ENCODE peak calls at places on chromosomes 12 and 14, in six cellular contexts. A is GM13977, U is right lobe of liver, F is tibial nerve, L is A549, Y is neural progenitor cell. N is an unnamed sample.

GRCh38 chr14:33580221-33580749 is 370.6 kb downstream of the EGLN3 start:
- DNase-seq in A (no peak), U (no peak), F (no peak), L (no peak), Y (no peak), N (no peak)

GRCh38 chr12:125311050-125311449 is 245.8 kb downstream of the AACS start:
- DNase-seq in A (no peak), U (no peak), F (no peak), L (no peak), Y (no peak), N (no peak)

GRCh38 chr12:82082476-82082875 is 275.7 kb downstream of the CCDC59 start:
- DNase-seq in A (no peak), U (no peak), F (no peak), L (no peak), Y (no peak), N (no peak)

GRCh38 chr12:122123051-122123760 is 44.6 kb downstream of the MLXIP start:
- DNase-seq in A (peak), U (peak), F (peak), L (peak), Y (peak), N (peak)

GRCh38 chr12:88896958-88897357 is 316.7 kb upstream of the KITLG start:
- DNase-seq in A (no peak), U (no peak), F (no peak), L (no peak), Y (no peak), N (no peak)

GRCh38 chr12:108826115-108826806 is 31.1 kb downstream of the SSH1 start:
- DNase-seq in A (no peak), U (no peak), F (peak), L (no peak), Y (no peak), N (peak)

GRCh38 chr12:51910691-51911090 is 3.4 kb downstream of the ACVRL1 start:
- DNase-seq in A (no peak), U (no peak), F (no peak), L (no peak), Y (no peak), N (no peak)

GRCh38 chr12:6370994-6371754 is 4.2 kb downstream of the SCNN1A start:
- DNase-seq in A (no peak), U (peak), F (no peak), L (peak), Y (peak), N (peak)

GRCh38 chr14:50839048-50839447 is 8.1 kb upstream of the NIN start:
- DNase-seq in A (no peak), U (no peak), F (no peak), L (no peak), Y (no peak), N (peak)

GRCh38 chr12:92482599-92482998 is 220.2 kb upstream of the PLEKHG7 start:
- DNase-seq in A (no peak), U (no peak), F (no peak), L (no peak), Y (no peak), N (no peak)

GRCh38 chr12:109393437-109394345 is 46.0 kb downstream of the MYO1H start:
- DNase-seq in A (peak), U (no peak), F (peak), L (peak), Y (peak), N (peak)

GRCh38 chr14:91388551-91388975 is 29.1 kb downstream of the CCDC88C start:
- DNase-seq in A (no peak), U (no peak), F (no peak), L (no peak), Y (no peak), N (no peak)

GRCh38 chr12:52419656-52420055 is 13.5 kb upstream of the KRT82 start:
- DNase-seq in A (no peak), U (no peak), F (no peak), L (no peak), Y (no peak), N (no peak)

GRCh38 chr12:103085541-103085940 is 128.1 kb downstream of the ASCL1 start:
- DNase-seq in A (no peak), U (no peak), F (no peak), L (no peak), Y (peak), N (no peak)

GRCh38 chr14:61568572-61569011 is 126.7 kb upstream of the HIF1A start:
- DNase-seq in A (peak), U (peak), F (no peak), L (no peak), Y (peak), N (no peak)

GRCh38 chr12:78101946-78102635 is 271.4 kb downstream of the NAV3 start:
- DNase-seq in A (no peak), U (no peak), F (no peak), L (no peak), Y (no peak), N (no peak)

GRCh38 chr12:17954788-17955187 is 135.2 kb downstream of the RERGL start:
- DNase-seq in A (no peak), U (no peak), F (no peak), L (peak), Y (peak), N (no peak)
- TF ChIP-seq CTCF in A (no peak), U (no peak), F (no peak), L (no peak), Y (no peak), N (peak)

GRCh38 chr14:24315807-24316596 is 4.7 kb downstream of the LTB4R start:
- DNase-seq in A (no peak), U (peak), F (no peak), L (no peak), Y (no peak), N (no peak)
- TF ChIP-seq CTCF in A (no peak), U (peak), F (no peak), L (no peak), Y (no peak), N (peak)

GRCh38 chr14:64541971-64542838 is 1.7 kb downstream of the HSPA2 start:
- DNase-seq in A (no peak), U (no peak), F (no peak), L (no peak), Y (no peak), N (no peak)

GRCh38 chr14:64541261-64541970 is 875 bp downstream of the HSPA2 start:
- DNase-seq in A (no peak), U (peak), F (no peak), L (no peak), Y (no peak), N (no peak)

GRCh38 chr14:64542839-64543207 is 2.3 kb downstream of the HSPA2 start:
- DNase-seq in A (no peak), U (no peak), F (no peak), L (no peak), Y (no peak), N (no peak)

GRCh38 chr14:64539186-64539552 is 1.4 kb upstream of the HSPA2 start:
- DNase-seq in A (no peak), U (no peak), F (no peak), L (no peak), Y (no peak), N (no peak)

DNA sequence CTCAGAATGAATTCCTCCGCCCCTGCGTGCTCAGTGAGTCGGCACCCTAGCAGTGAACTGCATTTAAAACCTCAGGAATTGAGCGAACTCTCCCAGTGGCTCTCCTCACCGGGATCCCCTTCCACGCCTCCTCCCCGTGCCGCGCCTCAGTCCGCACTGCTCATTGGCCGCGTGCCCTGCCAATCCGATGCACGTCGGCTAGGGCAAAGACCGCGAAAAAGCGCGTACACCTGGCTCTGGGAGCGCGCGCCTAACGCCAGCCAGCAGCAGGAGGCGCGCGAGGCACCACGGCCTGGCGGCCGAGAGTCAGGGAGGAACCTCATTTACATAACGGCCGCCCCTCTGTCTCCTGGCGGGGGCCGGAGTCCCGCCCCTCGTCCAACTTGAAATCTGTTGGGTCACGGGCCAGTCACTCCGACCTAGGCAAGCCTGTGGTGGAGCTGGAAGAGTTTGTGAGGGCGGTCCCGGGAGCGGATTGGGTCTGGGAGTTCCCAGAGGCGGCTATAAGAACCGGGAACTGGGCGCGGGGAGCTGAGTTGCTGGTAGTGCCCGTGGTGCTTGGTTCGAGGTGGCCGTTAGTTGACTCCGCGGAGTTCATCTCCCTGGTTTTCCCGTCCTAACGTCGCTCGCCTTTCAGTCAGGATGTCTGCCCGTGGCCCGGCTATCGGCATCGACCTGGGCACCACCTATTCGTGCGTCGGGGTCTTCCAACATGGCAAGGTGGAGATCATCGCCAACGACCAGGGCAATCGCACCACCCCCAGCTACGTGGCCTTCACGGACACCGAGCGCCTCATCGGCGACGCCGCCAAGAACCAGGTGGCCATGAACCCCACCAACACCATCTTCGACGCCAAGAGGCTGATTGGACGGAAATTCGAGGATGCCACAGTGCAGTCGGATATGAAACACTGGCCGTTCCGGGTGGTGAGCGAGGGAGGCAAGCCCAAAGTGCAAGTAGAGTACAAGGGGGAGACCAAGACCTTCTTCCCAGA is at the start of gene HSPA2:
- DNase-seq in A (peak), U (peak), F (peak), L (peak), Y (peak), N (peak)
- TF ChIP-seq CTCF in A (peak), U (peak), F (peak), L (peak), Y (peak), N (peak)

GRCh38 chr12:65100140-65100539 is 21.0 kb downstream of the WIF1 start:
- DNase-seq in A (no peak), U (no peak), F (no peak), L (no peak), Y (peak), N (no peak)
- TF ChIP-seq CTCF in A (no peak), U (no peak), F (no peak), L (peak), Y (peak), N (peak)

GRCh38 chr12:537772-538171 is 78.0 kb downstream of the B4GALNT3 start:
- DNase-seq in A (no peak), U (no peak), F (no peak), L (no peak), Y (no peak), N (no peak)
- TF ChIP-seq CTCF in A (no peak), U (no peak), F (no peak), L (no peak), Y (no peak), N (no peak)

DNA sequence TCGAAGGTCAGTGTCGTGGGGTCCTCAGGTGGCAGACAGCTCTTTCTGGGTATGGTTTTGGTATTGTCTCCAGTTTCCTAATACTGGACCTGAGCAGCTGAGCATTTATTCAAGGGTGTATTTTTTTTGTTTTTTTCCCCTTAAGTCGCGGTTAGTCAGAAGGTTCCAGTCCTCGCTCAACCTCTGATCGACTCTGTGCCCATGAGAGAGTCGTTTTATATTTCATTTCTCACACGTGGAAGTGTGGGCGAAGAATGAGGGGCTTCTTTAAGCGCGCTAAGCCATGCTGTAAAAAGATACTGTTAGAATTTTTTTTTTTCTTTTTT is 499 bp downstream of the MIPOL1 start:
- DNase-seq in A (no peak), U (no peak), F (no peak), L (no peak), Y (no peak), N (no peak)
- TF ChIP-seq CTCF in A (no peak), U (peak), F (no peak), L (no peak), Y (no peak), N (no peak)

GRCh38 chr12:3326156-3326849 is 164.7 kb upstream of the PRMT8 start:
- DNase-seq in A (no peak), U (peak), F (no peak), L (no peak), Y (peak), N (no peak)
- TF ChIP-seq CTCF in A (no peak), U (no peak), F (no peak), L (no peak), Y (peak), N (no peak)

DNA sequence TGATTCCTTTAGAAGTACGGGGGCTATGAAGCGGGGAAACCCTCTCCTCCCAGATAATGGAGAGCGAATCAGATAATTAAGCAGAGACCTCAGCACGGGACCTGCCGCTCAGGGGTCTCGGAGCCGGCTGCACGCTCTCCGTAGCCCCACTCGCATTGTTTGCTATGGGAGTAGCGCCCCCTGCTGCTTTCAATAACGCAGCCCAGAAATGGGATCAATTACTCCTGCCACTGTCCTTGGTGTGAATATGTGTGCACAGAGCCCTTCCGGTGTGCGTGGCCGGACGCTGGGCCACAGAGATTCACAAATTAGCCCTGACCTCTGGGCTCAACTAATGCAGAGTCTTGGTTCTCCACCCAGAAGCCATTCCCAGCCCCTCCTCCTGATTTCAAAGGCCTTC is 76.4 kb upstream of the TMEM132C start:
- DNase-seq in A (no peak), U (no peak), F (no peak), L (no peak), Y (peak), N (no peak)
- TF ChIP-seq CTCF in A (peak), U (peak), F (no peak), L (no peak), Y (peak), N (peak)

DNA sequence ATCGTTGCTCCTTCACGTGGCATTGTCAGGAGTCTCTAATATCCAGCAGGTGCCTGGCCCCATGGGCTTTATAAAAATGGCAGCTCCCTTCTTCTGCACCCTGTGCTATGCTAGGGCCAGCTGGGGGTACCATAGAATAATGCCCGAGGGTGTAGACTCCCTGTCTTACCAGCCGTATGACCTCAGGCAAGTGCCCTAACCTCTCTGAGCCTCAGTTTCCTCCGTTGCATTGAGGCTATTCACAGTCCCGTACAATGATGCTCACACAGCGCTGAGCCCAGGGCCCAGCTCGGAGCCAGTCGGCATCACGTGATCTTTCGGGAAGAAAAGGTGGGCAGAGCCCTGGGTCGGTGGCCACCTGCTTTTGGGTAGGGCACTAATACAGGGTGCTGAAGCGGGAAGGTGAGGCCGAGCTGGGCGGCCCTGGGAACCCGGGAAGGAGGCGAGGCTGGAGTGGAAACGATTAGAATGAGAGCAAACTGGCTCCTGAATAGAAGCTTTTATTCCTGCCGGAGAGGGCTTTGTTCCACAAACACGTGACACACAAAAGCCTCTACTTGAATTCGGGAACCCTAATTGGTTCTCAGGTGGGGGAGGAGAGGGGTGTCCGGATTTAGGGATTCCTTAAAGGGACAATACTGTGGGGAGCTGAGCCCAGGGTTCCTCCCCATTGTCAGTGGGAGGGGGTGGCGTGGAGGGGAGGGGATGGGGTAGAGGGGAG is 19.9 kb upstream of the MSI1 start:
- DNase-seq in A (no peak), U (no peak), F (no peak), L (no peak), Y (peak), N (no peak)
- TF ChIP-seq CTCF in A (no peak), U (no peak), F (no peak), L (no peak), Y (no peak), N (no peak)

GRCh38 chr14:30756594-30756993 is 117.8 kb upstream of the COCH start:
- DNase-seq in A (no peak), U (no peak), F (no peak), L (no peak), Y (no peak), N (no peak)

GRCh38 chr14:30759172-30760125 is 114.9 kb upstream of the COCH start:
- DNase-seq in A (no peak), U (no peak), F (no peak), L (no peak), Y (no peak), N (no peak)

GRCh38 chr14:30753452-30753851 is 120.9 kb upstream of the COCH start:
- DNase-seq in A (no peak), U (no peak), F (no peak), L (no peak), Y (no peak), N (no peak)

GRCh38 chr14:30754778-30755177 is 119.6 kb upstream of the COCH start:
- DNase-seq in A (no peak), U (no peak), F (no peak), L (no peak), Y (no peak), N (no peak)

DNA sequence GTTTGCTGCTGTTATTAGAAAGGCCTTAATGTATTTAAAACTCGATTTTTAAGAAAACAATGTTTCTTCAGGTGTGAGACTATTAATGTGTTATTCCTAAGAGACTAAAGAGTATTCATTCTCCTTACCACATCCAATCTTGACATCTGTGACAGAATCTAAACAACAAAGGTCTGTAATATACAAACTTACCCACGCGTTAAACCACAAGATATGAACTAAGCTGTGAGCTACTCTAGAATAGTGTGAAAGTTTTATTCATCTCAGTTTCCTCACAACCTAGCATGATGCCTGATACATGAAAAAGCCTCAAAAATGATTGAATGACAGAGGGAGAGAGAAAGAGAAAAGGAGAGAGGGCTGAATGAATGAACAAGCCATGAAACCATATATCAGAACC is 117.3 kb upstream of the COCH start:
- DNase-seq in A (no peak), U (no peak), F (no peak), L (no peak), Y (no peak), N (no peak)
- TF ChIP-seq CTCF in A (no peak), U (no peak), F (no peak), L (no peak), Y (no peak), N (no peak)